ENCODE peak calls at places on chromosome 4, in ten cellular contexts. X is Peyer's patch, Z is neuronal stem cell, D is heart left ventricle, L is aorta, J is mammary epithelial cell, M is PC-3, T is IMR-90, Y is K562, O is neural progenitor cell. E is an unnamed sample.

GRCh38 chr4:2848449-2848848 is 4.8 kb downstream of the ADD1 start:
- DNase-seq in X (no peak), Z (no peak), D (no peak), L (no peak), J (peak; percentile 16), M (peak; percentile 12), T (peak; percentile 28), Y (peak; percentile 44), O (no peak), E (no peak)

GRCh38 chr4:145920205-145920604 is 18.4 kb downstream of the ZNF827 start:
- DNase-seq in X (no peak), Z (no peak), D (no peak), L (peak; percentile 57), J (peak; percentile 93), M (no peak), T (peak; percentile 93), Y (no peak), O (no peak), E (no peak)

GRCh38 chr4:133498149-133498548 is 349.1 kb downstream of the PCDH10 start:
- DNase-seq in X (no peak), Z (no peak), D (no peak), L (no peak), J (no peak), M (peak; percentile 58), T (no peak), Y (no peak), O (no peak), E (no peak)

GRCh38 chr4:101020956-101021355 is 326.4 kb downstream of the PPP3CA start:
- DNase-seq in X (no peak), Z (no peak), D (no peak), L (no peak), J (peak; percentile 66), M (peak; percentile 69), T (peak; percentile 75), Y (no peak), O (no peak), E (no peak)

GRCh38 chr4:41216294-41217019 is 2.1 kb upstream of the APBB2 start:
- DNase-seq in X (peak; percentile 32), Z (peak; percentile 69), D (peak; percentile 65), L (peak; percentile 76), J (peak; percentile 75), M (peak; percentile 83), T (peak; percentile 57), Y (peak; percentile 34), O (peak; percentile 78), E (peak; percentile 89)

GRCh38 chr4:102335616-102336015 is 9.7 kb downstream of the SLC39A8 start:
- DNase-seq in X (no peak), Z (no peak), D (no peak), L (no peak), J (no peak), M (no peak), T (no peak), Y (no peak), O (no peak), E (no peak)

GRCh38 chr4:139887378-139887801 is 221.8 kb downstream of the MGST2 start:
- DNase-seq in X (no peak), Z (no peak), D (no peak), L (no peak), J (peak; percentile 54), M (no peak), T (peak; percentile 19), Y (no peak), O (no peak), E (no peak)

GRCh38 chr4:101277661-101278060 is 69.7 kb downstream of the PPP3CA start:
- DNase-seq in X (no peak), Z (no peak), D (no peak), L (no peak), J (peak; percentile 43), M (peak; percentile 11), T (peak; percentile 81), Y (no peak), O (no peak), E (peak; percentile 15)

GRCh38 chr4:159012381-159012780 is 90.5 kb upstream of the RAPGEF2 start:
- DNase-seq in X (no peak), Z (no peak), D (no peak), L (no peak), J (peak; percentile 67), M (peak; percentile 55), T (peak; percentile 56), Y (no peak), O (no peak), E (no peak)

GRCh38 chr4:172654482-172654881 is 514.1 kb upstream of the GALNT7 start:
- DNase-seq in X (no peak), Z (no peak), D (no peak), L (no peak), J (no peak), M (no peak), T (no peak), Y (no peak), O (no peak), E (no peak)

DNA sequence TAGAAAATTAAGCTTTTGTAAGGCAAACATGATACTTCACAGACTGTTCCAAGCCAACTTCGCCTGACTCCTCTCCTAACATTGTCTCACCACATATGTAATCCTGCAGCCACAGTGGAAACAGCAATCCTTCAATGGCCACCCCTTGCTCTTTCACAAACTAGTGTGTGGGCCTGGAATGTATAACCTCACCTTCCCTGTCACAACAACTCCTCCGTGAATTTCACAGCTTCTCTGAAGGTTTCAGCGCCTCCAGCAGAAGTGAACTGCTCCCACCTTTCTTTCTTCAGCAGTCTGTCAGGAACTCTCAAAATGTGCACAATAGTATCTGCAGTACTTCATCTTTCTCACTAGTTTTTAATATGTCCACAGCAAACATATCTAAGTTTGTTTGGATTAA is 185.2 kb downstream of the ADGRL3 start:
- DNase-seq in X (no peak), Z (no peak), D (no peak), L (no peak), J (peak; percentile 12), M (no peak), T (no peak), Y (no peak), O (no peak), E (no peak)
- H3K4me1 ChIP-seq in X (no peaks in the 10 kb centered on the region), Z (no peaks in the 10 kb centered on the region), D (no peaks in the 10 kb centered on the region), L (no peaks in the 10 kb centered on the region), J (peaks cover 2% of the 10 kb centered on the region), M (no peaks in the 10 kb centered on the region), T (no peaks in the 10 kb centered on the region), Y (no peaks in the 10 kb centered on the region), O (peaks cover 4% of the 10 kb centered on the region), E (no peaks in the 10 kb centered on the region)

DNA sequence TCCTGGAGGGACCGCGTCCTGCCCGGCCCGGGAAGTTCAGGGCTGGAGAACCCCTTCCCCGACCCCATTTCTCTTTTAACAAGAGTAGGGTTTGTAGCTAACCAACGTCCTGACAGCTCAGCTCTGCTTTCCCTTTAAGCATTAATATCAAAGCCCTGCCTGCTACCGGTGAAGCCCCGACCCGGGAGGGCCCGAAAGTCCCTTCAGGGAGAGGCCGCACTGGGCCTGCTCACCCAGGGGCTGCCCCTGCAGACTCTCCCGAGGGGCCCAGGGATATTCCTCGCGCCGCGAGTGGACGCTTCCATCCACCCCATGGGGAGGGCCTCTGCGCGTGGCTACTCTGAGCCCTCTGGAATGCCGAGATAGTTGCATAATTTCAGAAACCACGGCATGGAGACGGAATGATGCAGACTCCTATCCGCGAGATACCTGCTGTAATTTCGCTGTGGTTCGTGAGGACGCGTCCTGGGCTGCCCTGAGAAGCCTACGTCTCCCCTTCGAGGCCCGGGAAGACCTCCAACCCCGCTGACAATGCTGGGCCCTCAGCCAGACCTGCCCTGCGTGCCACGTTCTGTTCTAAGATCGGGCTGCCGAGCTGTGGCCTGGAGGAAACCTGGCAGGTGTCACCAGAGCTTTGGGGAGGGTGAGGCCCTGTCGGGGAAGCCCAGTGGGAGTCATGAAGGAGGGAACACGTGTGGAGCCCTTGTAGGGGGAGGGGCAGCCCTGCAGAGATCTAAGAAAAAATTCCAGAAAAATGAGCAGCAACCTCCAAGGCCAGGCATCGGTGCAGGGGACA is 999 bp upstream of the CTBP1 start:
- DNase-seq in X (no peak), Z (no peak), D (no peak), L (peak; percentile 53), J (peak; percentile 28), M (peak; percentile 7), T (no peak), Y (peak; percentile 28), O (no peak), E (peak; percentile 57)
- H3K4me3 ChIP-seq in X (peak overlapping the region; percentile 59), Z (peak overlapping the region; percentile 86), D (peak overlapping the region; percentile 81), L (peak overlapping the region; percentile 86), J (peak overlapping the region; percentile 54), M (peak overlapping the region; percentile 68), T (peak overlapping the region; percentile 62), Y (peak overlapping the region; percentile 53), O (peak overlapping the region; percentile 65), E (peak overlapping the region; percentile 71)

GRCh38 chr4:79650217-79650616 is 242.2 kb upstream of the GK2 start:
- DNase-seq in X (no peak), Z (no peak), D (no peak), L (no peak), J (peak; percentile 1), M (no peak), T (no peak), Y (no peak), O (no peak), E (no peak)

GRCh38 chr4:79652726-79653125 is 244.7 kb upstream of the GK2 start:
- DNase-seq in X (no peak), Z (no peak), D (no peak), L (no peak), J (no peak), M (no peak), T (no peak), Y (no peak), O (no peak), E (no peak)

GRCh38 chr4:79652232-79652631 is 244.2 kb upstream of the GK2 start:
- DNase-seq in X (no peak), Z (no peak), D (no peak), L (no peak), J (no peak), M (peak; percentile 77), T (peak; percentile 82), Y (no peak), O (no peak), E (no peak)

GRCh38 chr4:79651516-79651915 is 243.5 kb upstream of the GK2 start:
- DNase-seq in X (no peak), Z (no peak), D (no peak), L (no peak), J (no peak), M (no peak), T (no peak), Y (no peak), O (no peak), E (peak; percentile 27)

DNA sequence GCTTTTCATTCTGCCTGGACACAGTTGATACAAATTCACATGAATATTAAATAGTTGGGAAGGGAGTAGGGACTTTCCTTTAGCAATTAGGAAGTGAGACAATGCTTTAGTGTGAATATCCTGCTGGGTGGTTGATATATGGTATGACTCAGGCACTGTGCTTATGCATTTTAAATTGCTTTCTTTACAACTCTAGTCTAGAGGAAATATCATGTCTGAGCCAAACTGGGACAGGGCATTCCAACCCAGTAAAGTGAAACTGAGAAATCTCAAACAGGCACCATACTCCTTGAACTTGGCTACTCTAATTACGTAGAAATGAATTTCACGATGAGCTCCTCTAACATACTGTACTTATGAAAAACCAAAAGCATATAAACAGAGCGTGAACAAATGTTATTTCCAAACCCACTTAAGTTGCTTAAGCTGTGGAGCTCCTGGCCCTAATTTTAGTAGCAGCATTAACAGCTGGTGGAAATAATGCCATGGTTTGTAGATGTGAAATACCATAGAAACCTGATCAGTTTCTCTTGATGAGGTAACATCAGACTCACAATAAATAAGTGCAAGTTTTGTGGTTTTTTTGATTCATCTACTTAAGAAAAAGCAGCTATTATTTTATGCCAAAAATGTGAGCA is 242.9 kb upstream of the GK2 start:
- DNase-seq in X (no peak), Z (no peak), D (no peak), L (no peak), J (peak; percentile 44), M (no peak), T (peak; percentile 77), Y (no peak), O (no peak), E (peak; percentile 78)
- H3K27ac ChIP-seq in X (no peak overlapping the region), Z (no peak overlapping the region), D (no peak overlapping the region), L (no peak overlapping the region), J (no peak overlapping the region), M (no peak overlapping the region), T (peak overlapping the region; percentile 97), Y (no peak overlapping the region), O (no peak overlapping the region), E (no peak overlapping the region)

GRCh38 chr4:73452953-73453700 is 17.1 kb downstream of the AFP start:
- DNase-seq in X (no peak), Z (no peak), D (no peak), L (no peak), J (no peak), M (no peak), T (no peak), Y (no peak), O (peak; percentile 41), E (no peak)
- H3K4me1 ChIP-seq in X (no peaks in the 10 kb centered on the region), Z (peaks cover 5% of the 10 kb centered on the region), D (no peaks in the 10 kb centered on the region), L (peaks cover 2% of the 10 kb centered on the region), J (peaks cover 7% of the 10 kb centered on the region), M (peaks cover 11% of the 10 kb centered on the region), T (peaks cover 3% of the 10 kb centered on the region), Y (peaks cover 5% of the 10 kb centered on the region), O (peaks cover 23% of the 10 kb centered on the region), E (peaks cover 41% of the 10 kb centered on the region)